ENCODE peak calls at places on chromosomes 3 and 15, in four cellular contexts. U is IMR-90, N is gastrocnemius medialis, K is dorsolateral prefrontal cortex. C is an unnamed sample.

GRCh38 chr3:46464326-46465195 is at the start of gene LTF:
- DNase-seq in K (no peak), U (no peak), N (no peak), C (no peak)

GRCh38 chr15:88630141-88630721 is 8.6 kb upstream of the ISG20 start:
- DNase-seq in U (no peak), N (no peak), K (no peak), C (no peak)

GRCh38 chr3:52827441-52827840 is 3.0 kb downstream of the ITIH4 start:
- DNase-seq in N (peak), U (peak), K (no peak), C (no peak)

GRCh38 chr3:191357909-191358308 is 27.6 kb upstream of the UTS2B start:
- DNase-seq in K (no peak), U (no peak), N (no peak), C (no peak)

GRCh38 chr3:197168606-197169005 is 129.8 kb downstream of the DLG1 start:
- DNase-seq in N (no peak), K (no peak), U (peak), C (no peak)

GRCh38 chr3:114863848-114864247 is 283.2 kb downstream of the ZBTB20 start:
- DNase-seq in N (no peak), K (no peak), U (no peak), C (no peak)

GRCh38 chr3:49609815-49610214 is 55.5 kb downstream of the BSN start:
- DNase-seq in K (no peak), N (no peak), U (no peak), C (no peak)

GRCh38 chr3:99700637-99701268 is 62.4 kb downstream of the COL8A1 start:
- DNase-seq in U (peak), K (no peak), N (no peak), C (no peak)

GRCh38 chr15:64806509-64806908 is 18.9 kb downstream of the PIF1 start:
- DNase-seq in U (no peak), N (no peak), K (no peak), C (no peak)

GRCh38 chr15:22979699-22980188 is 424 bp downstream of the CYFIP1 start:
- DNase-seq in N (no peak), K (no peak), U (peak), C (no peak)

GRCh38 chr3:31377045-31377642 is 155.6 kb upstream of the STT3B start:
- DNase-seq in K (no peak), U (peak), N (no peak), C (no peak)

GRCh38 chr15:100733088-100733487 is 130.7 kb downstream of the ASB7 start:
- DNase-seq in K (no peak), U (peak), N (no peak), C (no peak)

GRCh38 chr3:78917541-78917940 is 850.3 kb downstream of the ROBO1 start:
- DNase-seq in N (no peak), U (no peak), K (no peak), C (no peak)

GRCh38 chr3:122679467-122680291 is 960 bp upstream of the PARP14 start:
- DNase-seq in N (no peak), K (no peak), U (peak), C (no peak)

GRCh38 chr3:182609575-182610156 is 183.6 kb upstream of the ATP11B start:
- DNase-seq in U (no peak), K (no peak), N (no peak), C (peak)

GRCh38 chr3:61740494-61740893 is 179.1 kb downstream of the PTPRG start:
- DNase-seq in U (no peak), N (no peak), K (no peak), C (no peak)

GRCh38 chr3:130772124-130772523 is 25.5 kb upstream of the PIK3R4 start:
- DNase-seq in N (no peak), K (no peak), U (no peak), C (no peak)

GRCh38 chr3:105867690-105868449 is 942 bp downstream of the CBLB start:
- DNase-seq in N (no peak), K (no peak), U (no peak), C (no peak)

GRCh38 chr3:17753271-17753992 is 11.0 kb upstream of the TBC1D5 start:
- DNase-seq in N (no peak), K (no peak), U (no peak), C (no peak)

GRCh38 chr15:31236184-31237041 is 90.2 kb upstream of the KLF13 start:
- DNase-seq in K (peak), U (peak), N (peak), C (peak)

GRCh38 chr3:141126661-141127343 is 75.7 kb downstream of the SPSB4 start:
- DNase-seq in K (no peak), U (no peak), N (no peak), C (no peak)

GRCh38 chr15:71294636-71295241 is 179.5 kb downstream of the THSD4 start:
- DNase-seq in U (peak), N (no peak), K (no peak), C (no peak)
- H3K27ac ChIP-seq in U (peak), N (peak), K (no peak), C (peak)

DNA sequence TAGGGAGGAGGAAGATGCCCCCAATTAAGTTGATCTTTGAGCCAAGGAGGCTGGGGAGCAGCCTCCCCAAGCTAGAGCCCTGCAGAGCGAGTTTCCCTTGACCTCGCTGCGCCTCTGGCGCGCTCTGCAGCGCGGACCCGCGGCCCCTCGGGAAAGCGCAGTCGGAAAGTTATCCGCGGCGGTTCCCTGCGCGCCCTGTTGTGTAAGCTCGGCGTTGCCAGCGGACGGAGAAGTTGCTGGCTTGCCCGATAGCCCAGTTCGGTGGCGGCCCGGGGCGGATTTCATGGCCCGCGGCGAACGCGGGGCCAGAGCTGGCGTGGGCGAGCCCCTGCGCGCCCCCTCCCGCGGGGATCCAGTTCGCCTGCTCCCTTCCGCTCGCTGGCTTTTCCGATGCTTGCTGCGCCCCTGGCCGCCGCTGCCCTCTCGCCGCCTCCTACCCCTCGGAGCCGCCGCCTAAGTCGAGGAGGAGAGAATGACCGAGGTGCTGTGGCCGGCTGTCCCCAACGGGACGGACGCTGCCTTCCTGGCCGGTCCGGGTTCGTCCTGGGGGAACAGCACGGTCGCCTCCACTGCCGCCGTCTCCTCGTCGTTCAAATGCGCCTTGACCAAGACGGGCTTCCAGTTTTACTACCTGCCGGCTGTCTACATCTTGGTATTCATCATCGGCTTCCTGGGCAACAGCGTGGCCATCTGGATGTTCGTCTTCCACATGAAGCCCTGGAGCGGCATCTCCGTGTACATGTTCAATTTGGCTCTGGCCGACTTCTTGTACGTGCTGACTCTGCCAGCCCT is 576 bp downstream of the P2RY1 start:
- DNase-seq in N (peak), U (peak), K (peak), C (peak)
- TF ChIP-seq CTCF in N (no peak), U (no peak), K (no peak), C (peak)

GRCh38 chr3:184658223-184658860 is 53.5 kb downstream of the MAGEF1 start:
- DNase-seq in N (no peak), U (no peak), K (no peak), C (no peak)

GRCh38 chr3:184656991-184657669 is 54.7 kb downstream of the MAGEF1 start:
- DNase-seq in N (no peak), K (no peak), U (peak), C (no peak)

GRCh38 chr3:184662192-184662591 is 49.7 kb downstream of the MAGEF1 start:
- DNase-seq in N (no peak), K (no peak), U (peak), C (no peak)

GRCh38 chr3:184656430-184656990 is 55.4 kb downstream of the MAGEF1 start:
- DNase-seq in N (no peak), U (no peak), K (no peak), C (no peak)

GRCh38 chr3:184659797-184660301 is 52.0 kb downstream of the MAGEF1 start:
- DNase-seq in K (no peak), U (no peak), N (no peak), C (no peak)
- H3K4me3 ChIP-seq in K (no peak), U (no peak), N (no peak), C (no peak)

DNA sequence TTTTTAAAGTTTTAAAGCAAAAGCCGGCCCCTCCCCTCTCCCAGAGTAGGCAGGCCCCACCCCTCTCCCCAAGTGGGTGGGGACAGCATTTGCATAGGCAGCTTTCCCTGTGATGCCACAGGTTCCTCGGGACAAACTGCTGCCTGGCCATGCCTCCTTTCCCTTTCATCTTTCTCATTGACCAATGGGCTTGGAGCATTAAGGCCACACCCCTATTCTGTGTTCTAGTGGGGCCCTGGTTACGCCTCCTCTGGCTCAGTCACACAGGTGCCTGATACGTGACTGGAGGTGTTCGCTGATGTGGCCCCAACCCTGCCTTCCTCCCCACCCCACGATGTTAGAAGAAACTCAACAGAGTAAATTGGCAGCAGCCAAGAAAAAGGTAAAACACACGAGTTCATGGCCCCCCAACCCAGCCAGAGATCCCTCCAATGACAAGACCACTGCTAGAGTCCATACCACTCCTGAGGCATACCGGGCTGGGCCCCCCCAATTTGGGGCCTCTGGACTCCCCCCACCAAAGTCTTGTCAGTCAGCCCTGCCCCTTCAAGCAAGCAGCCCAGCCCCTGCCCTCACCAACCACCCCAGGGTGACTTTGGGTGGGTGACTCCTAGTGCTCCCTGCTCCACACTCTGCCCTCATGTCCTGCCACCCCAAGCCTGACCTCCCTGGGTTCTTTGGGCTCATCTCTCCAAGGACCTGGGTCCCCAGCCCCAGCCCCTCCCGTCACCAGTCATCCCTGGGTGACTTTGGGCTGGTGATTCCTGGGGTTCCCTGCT is 62.8 kb upstream of the CSPG4 start:
- DNase-seq in K (no peak), N (no peak), U (no peak), C (no peak)
- H3K27ac ChIP-seq in K (no peak), N (no peak), U (no peak), C (no peak)

DNA sequence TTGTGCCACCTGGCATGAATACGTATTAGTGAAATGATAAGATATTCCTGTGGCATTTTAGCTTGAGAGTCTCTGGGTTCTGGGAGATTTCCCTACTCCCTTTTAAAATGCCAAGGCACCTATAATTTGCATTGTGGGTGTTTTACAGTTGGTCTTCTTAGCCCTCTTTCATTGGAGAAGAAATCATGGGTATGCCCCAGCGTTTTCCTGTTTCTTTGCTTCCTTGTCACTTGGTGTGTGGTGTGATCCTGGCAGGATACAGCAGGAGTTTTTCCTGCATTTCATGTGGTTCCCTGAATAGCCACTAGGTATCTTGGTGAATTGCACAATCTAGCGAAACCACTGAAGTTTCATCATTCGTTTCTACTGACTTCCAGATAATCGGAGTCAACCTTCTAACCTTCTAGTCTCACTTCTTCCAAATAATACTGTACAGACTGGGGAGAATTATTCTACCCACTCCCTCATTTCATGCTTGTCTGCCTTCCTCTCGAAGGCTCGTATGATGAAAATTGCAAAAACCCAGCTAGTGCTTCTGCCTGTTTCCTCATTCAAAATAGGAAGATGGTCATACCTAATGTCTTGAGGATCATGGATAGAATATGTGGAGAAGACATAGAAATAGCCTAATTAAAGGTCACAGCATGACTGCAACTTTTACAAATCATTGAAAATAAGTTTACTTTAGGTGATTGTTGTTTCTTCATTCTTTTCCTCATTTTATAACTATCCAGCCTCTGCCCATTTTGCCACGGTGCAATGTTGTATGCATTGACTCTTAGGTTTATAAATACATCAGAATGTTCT is 2.7 kb downstream of the BHLHE40 start:
- DNase-seq in K (no peak), U (peak), N (peak), C (no peak)
- TF ChIP-seq CTCF in K (no peak), U (peak), N (peak), C (peak)

C was measured in lower lobe of right lung.